ENCODE peak calls at places on chromosomes 1 and 21, in four cellular contexts. One of them, this sample, is unnamed.

GRCh38 chr1:196558424-196558823 is 49.8 kb downstream of the KCNT2 start:
- DNase-seq in GM12878: no peak
- DNase-seq in K562: no peak
- DNase-seq in HepG2: no peak
- DNase-seq in this sample: no peak

GRCh38 chr1:77888071-77888428 is 374 bp upstream of the NEXN start:
- DNase-seq in GM12878: no peak
- DNase-seq in K562: no peak
- DNase-seq in HepG2: peak; percentile 34
- DNase-seq in this sample: no peak

GRCh38 chr1:11498956-11499824 is 20.2 kb downstream of the DISP3 start:
- DNase-seq in GM12878: no peak
- DNase-seq in K562: peak; percentile 27
- DNase-seq in HepG2: no peak
- DNase-seq in this sample: peak; percentile 23

GRCh38 chr1:219581344-219581743 is 31.6 kb downstream of the ZC3H11B start:
- DNase-seq in GM12878: no peak
- DNase-seq in K562: no peak
- DNase-seq in HepG2: no peak
- DNase-seq in this sample: no peak

GRCh38 chr1:158147396-158148353 is 33.0 kb upstream of the CD1D start:
- DNase-seq in GM12878: no peak
- DNase-seq in K562: no peak
- DNase-seq in HepG2: no peak
- DNase-seq in this sample: no peak

GRCh38 chr1:216600730-216601426 is 122.4 kb downstream of the ESRRG start:
- DNase-seq in GM12878: no peak
- DNase-seq in K562: no peak
- DNase-seq in HepG2: peak; percentile 18
- DNase-seq in this sample: peak; percentile 74

GRCh38 chr1:247064309-247064708 is 14.3 kb downstream of the ZNF670 start:
- DNase-seq in GM12878: no peak
- DNase-seq in K562: no peak
- DNase-seq in HepG2: no peak
- DNase-seq in this sample: no peak

GRCh38 chr1:241703001-241703400 is 50.9 kb downstream of the WDR64 start:
- DNase-seq in GM12878: no peak
- DNase-seq in K562: no peak
- DNase-seq in HepG2: no peak
- DNase-seq in this sample: no peak

GRCh38 chr1:153312569-153313186 is at the start of gene PGLYRP3:
- DNase-seq in GM12878: no peak
- DNase-seq in K562: no peak
- DNase-seq in HepG2: no peak
- DNase-seq in this sample: no peak

GRCh38 chr1:225906467-225906866 is 17.5 kb upstream of the LEFTY1 start:
- DNase-seq in GM12878: no peak
- DNase-seq in K562: no peak
- DNase-seq in HepG2: no peak
- DNase-seq in this sample: no peak

GRCh38 chr21:42209801-42210479 is 9.0 kb upstream of the ABCG1 start:
- DNase-seq in GM12878: no peak
- DNase-seq in K562: no peak
- DNase-seq in HepG2: no peak
- DNase-seq in this sample: no peak

GRCh38 chr1:107810552-107810951 is 154.4 kb downstream of the VAV3 start:
- DNase-seq in GM12878: no peak
- DNase-seq in K562: no peak
- DNase-seq in HepG2: no peak
- DNase-seq in this sample: no peak

GRCh38 chr1:59605761-59606160 is 209.0 kb upstream of the HOOK1 start:
- DNase-seq in GM12878: no peak
- DNase-seq in K562: no peak
- DNase-seq in HepG2: no peak
- DNase-seq in this sample: no peak

GRCh38 chr1:177302365-177303044 is 131.7 kb downstream of the BRINP2 start:
- DNase-seq in GM12878: no peak
- DNase-seq in K562: no peak
- DNase-seq in HepG2: no peak
- DNase-seq in this sample: no peak

GRCh38 chr1:15584489-15585363 is at the start of gene AGMAT:
- DNase-seq in GM12878: no peak
- DNase-seq in K562: no peak
- DNase-seq in HepG2: peak; percentile 91
- DNase-seq in this sample: peak; percentile 85

GRCh38 chr1:240464099-240464498 is 147.9 kb downstream of the GREM2 start:
- DNase-seq in GM12878: no peak
- DNase-seq in K562: no peak
- DNase-seq in HepG2: no peak
- DNase-seq in this sample: no peak

GRCh38 chr1:165945911-165946310 is 118.5 kb downstream of the UCK2 start:
- DNase-seq in GM12878: no peak
- DNase-seq in K562: no peak
- DNase-seq in HepG2: no peak
- DNase-seq in this sample: no peak

GRCh38 chr1:56196839-56197238 is 382.5 kb downstream of the PLPP3 start:
- DNase-seq in GM12878: no peak
- DNase-seq in K562: no peak
- DNase-seq in HepG2: no peak
- DNase-seq in this sample: no peak

GRCh38 chr1:48817505-48818114 is 40.9 kb upstream of the BEND5 start:
- DNase-seq in GM12878: no peak
- DNase-seq in K562: no peak
- DNase-seq in HepG2: peak; percentile 18
- DNase-seq in this sample: peak; percentile 75

GRCh38 chr1:44721521-44722361 is 9.2 kb downstream of the RNU5D-1 start:
- DNase-seq in GM12878: peak; percentile 99
- DNase-seq in K562: peak; percentile 91
- DNase-seq in HepG2: peak; percentile 95
- DNase-seq in this sample: no peak

GRCh38 chr1:58837886-58838285 is 54.0 kb upstream of the JUN start:
- DNase-seq in GM12878: no peak
- DNase-seq in K562: no peak
- DNase-seq in HepG2: no peak
- DNase-seq in this sample: no peak

GRCh38 chr1:7585216-7585907 is 185.7 kb upstream of the VAMP3 start:
- DNase-seq in GM12878: no peak
- DNase-seq in K562: no peak
- DNase-seq in HepG2: no peak
- DNase-seq in this sample: no peak

GRCh38 chr1:67393240-67393639 is 37.0 kb downstream of the SERBP1 start:
- DNase-seq in GM12878: no peak
- DNase-seq in K562: no peak
- DNase-seq in HepG2: no peak
- DNase-seq in this sample: no peak

GRCh38 chr1:164382384-164382783 is 176.6 kb upstream of the PBX1 start:
- DNase-seq in GM12878: no peak
- DNase-seq in K562: no peak
- DNase-seq in HepG2: no peak
- DNase-seq in this sample: no peak

GRCh38 chr21:27290020-27290419 is 323.1 kb upstream of the ADAMTS5 start:
- DNase-seq in GM12878: no peak
- DNase-seq in K562: no peak
- DNase-seq in HepG2: no peak
- DNase-seq in this sample: no peak

GRCh38 chr1:156694563-156694962 is 10.8 kb downstream of the CRABP2 start:
- DNase-seq in GM12878: no peak
- DNase-seq in K562: no peak
- DNase-seq in HepG2: no peak
- DNase-seq in this sample: no peak
- TF ChIP-seq ATF3 in GM12878: no peak
- TF ChIP-seq ATF3 in K562: no peak
- TF ChIP-seq ATF3 in HepG2: no peak
- TF ChIP-seq ATF3 in this sample: no peak

GRCh38 chr1:32100359-32100758 is 7.5 kb upstream of the KPNA6 start:
- DNase-seq in GM12878: no peak
- DNase-seq in K562: no peak
- DNase-seq in HepG2: no peak
- DNase-seq in this sample: no peak
- TF ChIP-seq CREB1 in GM12878: no peak
- TF ChIP-seq CREB1 in K562: no peak
- TF ChIP-seq CREB1 in HepG2: no peak
- TF ChIP-seq CREB1 in this sample: no peak

GRCh38 chr1:203395746-203396145 is 44.8 kb upstream of the FMOD start:
- DNase-seq in GM12878: no peak
- DNase-seq in K562: no peak
- DNase-seq in HepG2: no peak
- DNase-seq in this sample: no peak

GRCh38 chr1:203388683-203389082 is 37.8 kb upstream of the FMOD start:
- DNase-seq in GM12878: no peak
- DNase-seq in K562: no peak
- DNase-seq in HepG2: no peak
- DNase-seq in this sample: no peak

GRCh38 chr1:203390298-203390697 is 39.4 kb upstream of the FMOD start:
- DNase-seq in GM12878: no peak
- DNase-seq in K562: no peak
- DNase-seq in HepG2: no peak
- DNase-seq in this sample: no peak
- TF ChIP-seq NR2C2 in GM12878: no peak
- TF ChIP-seq NR2C2 in K562: no peak
- TF ChIP-seq NR2C2 in HepG2: no peak
- TF ChIP-seq NR2C2 in this sample: no peak

GRCh38 chr1:66217561-66217960 is 316.4 kb upstream of the SGIP1 start:
- DNase-seq in GM12878: no peak
- DNase-seq in K562: no peak
- DNase-seq in HepG2: no peak
- DNase-seq in this sample: no peak
- TF ChIP-seq ATF3 in GM12878: no peak
- TF ChIP-seq ATF3 in K562: no peak
- TF ChIP-seq ATF3 in HepG2: no peak
- TF ChIP-seq ATF3 in this sample: no peak

GRCh38 chr21:45203983-45204382 is 83.7 kb downstream of the POFUT2 start:
- DNase-seq in GM12878: no peak
- DNase-seq in K562: no peak
- DNase-seq in HepG2: no peak
- DNase-seq in this sample: no peak

GRCh38 chr21:45202889-45203288 is 84.8 kb downstream of the POFUT2 start:
- DNase-seq in GM12878: no peak
- DNase-seq in K562: no peak
- DNase-seq in HepG2: no peak
- DNase-seq in this sample: no peak

GRCh38 chr21:45207839-45208626 is 79.7 kb downstream of the POFUT2 start:
- DNase-seq in GM12878: no peak
- DNase-seq in K562: no peak
- DNase-seq in HepG2: no peak
- DNase-seq in this sample: no peak

GRCh38 chr21:45202344-45202743 is 85.4 kb downstream of the POFUT2 start:
- DNase-seq in GM12878: no peak
- DNase-seq in K562: no peak
- DNase-seq in HepG2: no peak
- DNase-seq in this sample: no peak

GRCh38 chr21:45204395-45204794 is 83.3 kb downstream of the POFUT2 start:
- DNase-seq in GM12878: no peak
- DNase-seq in K562: no peak
- DNase-seq in HepG2: no peak
- DNase-seq in this sample: no peak
- TF ChIP-seq CREB1 in GM12878: no peak
- TF ChIP-seq CREB1 in K562: no peak
- TF ChIP-seq CREB1 in HepG2: no peak
- TF ChIP-seq CREB1 in this sample: no peak

DNA sequence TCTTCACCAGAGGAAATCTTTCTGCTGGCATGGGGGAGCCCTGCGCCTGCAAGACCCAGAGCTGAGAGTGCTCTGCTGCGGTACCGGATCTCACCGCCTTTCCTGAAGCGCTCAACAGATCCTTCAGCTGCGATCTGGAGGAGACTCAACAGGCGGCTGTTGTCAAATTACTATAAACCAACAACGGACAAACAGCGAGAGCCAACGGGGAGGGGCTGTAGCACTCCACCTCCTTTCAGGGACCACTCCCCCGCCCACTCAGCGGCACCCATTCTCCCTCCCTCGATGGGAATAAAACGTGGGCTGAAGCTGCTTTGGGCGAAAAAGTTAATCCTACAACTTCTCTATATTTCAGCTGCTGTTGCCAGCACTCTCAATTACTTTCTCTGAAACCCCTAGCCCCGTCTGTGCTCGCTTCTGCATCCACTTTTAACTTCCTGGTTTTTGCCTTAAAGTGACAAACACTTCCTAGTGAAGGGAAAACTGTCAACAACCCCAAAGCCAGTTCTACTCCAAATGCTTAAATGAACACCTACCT is at the start of gene FMO5:
- DNase-seq in GM12878: no peak
- DNase-seq in K562: peak; percentile 60
- DNase-seq in HepG2: no peak
- DNase-seq in this sample: peak; percentile 67
- TF ChIP-seq NR2C2 in GM12878: no peak
- TF ChIP-seq NR2C2 in K562: no peak
- TF ChIP-seq NR2C2 in HepG2: no peak
- TF ChIP-seq NR2C2 in this sample: no peak

DNA sequence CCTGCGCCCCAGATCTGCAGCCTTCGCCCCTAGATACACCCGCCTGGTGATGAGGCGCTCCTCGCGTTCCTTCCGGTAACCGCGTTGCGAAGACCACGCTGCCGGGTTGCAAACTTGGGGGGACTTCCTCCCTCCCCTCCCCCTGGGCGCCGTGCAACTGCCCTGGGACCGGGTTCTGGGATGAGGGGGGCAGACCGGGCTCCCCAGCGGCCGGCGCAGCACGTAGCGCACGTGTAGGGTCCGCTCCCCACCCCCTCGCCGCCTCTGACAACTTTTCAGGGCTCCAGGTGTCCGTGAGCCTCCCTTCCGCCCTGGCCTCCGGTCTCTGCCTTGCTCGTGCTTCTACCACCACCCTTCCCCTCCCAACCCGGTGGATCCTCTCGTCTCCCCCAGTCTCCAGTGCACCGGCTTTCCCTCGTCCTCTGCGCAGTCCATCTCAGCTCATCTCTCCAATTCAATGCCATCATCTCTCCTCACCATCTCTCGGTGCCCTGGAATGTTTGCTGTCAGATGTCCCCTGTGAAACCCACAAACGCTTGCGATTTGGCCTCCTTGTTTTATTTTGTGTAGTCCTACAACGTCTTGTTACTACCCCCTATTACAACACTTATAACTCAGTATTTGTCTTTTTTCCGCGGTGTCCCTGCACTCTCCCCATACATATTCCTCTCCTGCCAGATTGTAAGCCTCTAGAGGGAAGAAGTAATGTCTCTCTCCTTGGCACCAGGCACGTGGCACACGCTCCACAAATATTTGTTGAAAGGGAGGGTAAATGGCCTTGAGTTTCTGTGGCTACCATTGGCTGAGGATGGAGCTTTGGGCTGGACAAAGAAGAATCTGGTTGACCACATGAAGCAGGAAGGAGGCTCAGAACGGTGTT is 782 bp downstream of the PCAT6 start:
- DNase-seq in GM12878: no peak
- DNase-seq in K562: peak; percentile 51
- DNase-seq in HepG2: peak; percentile 29
- DNase-seq in this sample: peak; percentile 40
- TF ChIP-seq ATF3 in GM12878: no peak
- TF ChIP-seq ATF3 in K562: no peak
- TF ChIP-seq ATF3 in HepG2: no peak
- TF ChIP-seq ATF3 in this sample: no peak